ENCODE peak calls at places on chromosomes 16 and 17, in seven cellular contexts. H is tibial artery, V is cardiac muscle cell, P is heart right ventricle, W is testis, E is transverse colon, K is adrenal gland. Q is an unnamed sample. For H3K4me1 and H3K27me3, the result is how much of the 10 kb centered on the place peaks cover.

GRCh38 chr17:50487213-50488096 is 8.8 kb downstream of the RSAD1 start:
- DNase-seq in W (no peak), E (no peak), V (no peak), P (no peak), K (peak), H (no peak), Q (no peak)

GRCh38 chr17:58006563-58006923 is 503 bp downstream of the SRSF1 start:
- DNase-seq in E (peak), K (peak), H (peak), V (peak), P (peak), W (peak), Q (peak)

GRCh38 chr16:85350973-85351372 is 238.7 kb upstream of the CIBAR2 start:
- DNase-seq in W (peak), P (peak), K (peak), H (peak), V (peak), E (peak), Q (peak)

GRCh38 chr16:8644513-8645140 is 23.1 kb downstream of the METTL22 start:
- DNase-seq in H (no peak), P (peak), V (no peak), E (no peak), W (no peak), K (no peak), Q (no peak)

GRCh38 chr17:57724038-57724728 is 20.9 kb downstream of the CCDC182 start:
- DNase-seq in V (no peak), K (no peak), P (no peak), H (no peak), E (no peak), W (no peak), Q (no peak)

GRCh38 chr16:84825896-84826557 is 6.2 kb downstream of the CRISPLD2 start:
- DNase-seq in P (no peak), H (no peak), W (no peak), V (no peak), K (no peak), E (no peak), Q (no peak)

GRCh38 chr17:61188081-61188480 is 211.6 kb upstream of the TBX2 start:
- DNase-seq in E (no peak), W (no peak), H (no peak), P (no peak), V (no peak), K (no peak), Q (no peak)

GRCh38 chr17:42748906-42749798 is 4.3 kb upstream of the EZH1 start:
- DNase-seq in W (no peak), K (no peak), H (no peak), E (no peak), V (no peak), P (no peak), Q (no peak)

GRCh38 chr17:29764217-29764616 is 141.5 kb upstream of the CORO6 start:
- DNase-seq in K (no peak), P (no peak), W (no peak), V (no peak), E (no peak), H (no peak), Q (no peak)

GRCh38 chr16:56190903-56191806 is at the start of gene GNAO1:
- DNase-seq in K (peak), V (peak), E (peak), P (peak), H (peak), W (peak), Q (peak)

GRCh38 chr16:86316967-86317616 is 193.2 kb upstream of the FOXF1 start:
- DNase-seq in W (no peak), V (no peak), H (no peak), P (no peak), E (no peak), K (no peak), Q (no peak)

GRCh38 chr17:67055041-67055443 is 10.7 kb downstream of the CACNG1 start:
- DNase-seq in V (no peak), H (no peak), K (peak), W (no peak), P (no peak), E (no peak), Q (no peak)

GRCh38 chr16:68644715-68645493 is at the start of gene CDH3:
- DNase-seq in W (peak), V (peak), H (no peak), P (no peak), K (no peak), E (peak), Q (no peak)

GRCh38 chr17:17156107-17156506 is 50.0 kb downstream of the PLD6 start:
- DNase-seq in W (no peak), K (no peak), V (no peak), H (no peak), P (no peak), E (no peak), Q (no peak)
- H3K4me1 ChIP-seq in W (under half), K (under half), V (under half), H (under half), P (under half), E (under half), Q (under half)

DNA sequence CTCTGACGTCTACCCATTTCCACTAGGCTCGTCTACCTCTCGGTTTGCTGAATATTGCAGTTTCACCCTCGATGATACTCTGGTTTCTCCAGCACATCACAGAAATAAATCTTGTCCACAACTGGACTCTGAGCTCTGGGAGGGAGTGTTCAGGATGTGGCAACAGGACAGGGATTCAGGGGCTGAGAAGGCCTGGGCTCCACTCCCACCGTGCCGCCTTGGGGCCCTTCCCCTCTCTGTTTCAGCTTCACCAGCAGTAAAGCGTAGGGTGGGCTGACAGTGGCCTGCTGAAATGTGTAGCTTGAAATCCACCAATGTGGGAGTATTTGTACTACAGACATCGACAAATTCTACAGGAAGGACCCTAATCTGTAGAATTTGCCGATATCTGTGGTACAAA is 20.0 kb downstream of the TEKT1 start:
- DNase-seq in W (no peak), V (no peak), K (no peak), E (no peak), P (no peak), H (no peak), Q (no peak)
- H3K27me3 ChIP-seq in W (under half), V (under half), K (under half), E (under half), P (under half), H (under half), Q (under half)

DNA sequence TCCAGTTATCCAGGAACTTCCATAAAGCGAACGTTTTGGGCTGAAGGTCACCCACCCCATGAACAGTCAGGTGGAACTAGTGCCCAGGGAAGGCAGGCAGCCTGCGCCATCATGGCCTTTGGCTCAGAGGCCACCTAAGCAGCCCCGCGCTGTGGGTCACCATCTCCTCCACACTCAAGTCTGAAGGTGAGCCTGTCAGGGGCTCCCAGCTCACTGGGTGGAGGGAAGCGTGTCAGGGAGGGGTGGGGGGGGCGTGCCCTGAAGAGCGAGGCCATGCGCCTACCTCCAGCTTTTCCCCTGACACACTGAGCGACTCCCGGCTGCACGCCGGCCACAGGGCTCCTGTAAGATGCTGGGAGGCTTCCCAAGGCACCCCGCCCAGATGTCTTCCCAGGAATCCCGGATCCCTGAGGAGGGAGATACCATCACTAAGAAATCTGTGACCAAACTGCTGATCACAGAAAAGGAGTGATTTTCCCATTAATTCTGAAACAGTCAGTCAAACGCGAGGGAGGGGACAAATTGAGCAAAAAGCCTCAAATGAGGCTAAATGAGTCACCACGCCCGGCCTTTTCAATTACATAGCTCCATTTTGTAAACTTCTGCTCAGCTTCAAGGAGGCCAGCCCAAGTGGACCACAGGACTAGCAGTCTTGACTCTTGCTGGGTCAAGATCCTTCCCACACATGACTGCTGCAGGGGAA is 26.5 kb upstream of the SLC25A19 start:
- DNase-seq in K (no peak), W (no peak), E (no peak), H (no peak), V (no peak), P (no peak), Q (no peak)
- H3K4me3 ChIP-seq in K (no peak), W (no peak), E (no peak), H (no peak), V (no peak), P (no peak), Q (no peak)

GRCh38 chr16:58022601-58023371 is 2.8 kb upstream of the MMP15 start:
- DNase-seq in P (peak), W (peak), H (peak), K (peak), E (peak), V (no peak), Q (peak)
- H3K4me1 ChIP-seq in P (under half), W (under half), H (under half), K (under half), E (under half), V (under half), Q (under half)

GRCh38 chr17:7855643-7856080 is 796 bp downstream of the TMEM88 start:
- DNase-seq in H (peak), E (no peak), K (peak), P (peak), V (no peak), W (no peak), Q (peak)
- H3K27me3 ChIP-seq in H (under half), E (under half), K (under half), P (under half), V (under half), W (under half), Q (under half)

GRCh38 chr17:68292689-68293040 is 1.4 kb downstream of the ARSG start:
- DNase-seq in H (no peak), V (no peak), P (no peak), K (no peak), E (no peak), W (no peak), Q (no peak)

GRCh38 chr17:68294196-68294555 is 2.9 kb downstream of the ARSG start:
- DNase-seq in V (no peak), P (no peak), H (no peak), E (no peak), K (no peak), W (no peak), Q (no peak)

GRCh38 chr17:68294617-68295016 is 3.3 kb downstream of the ARSG start:
- DNase-seq in W (no peak), E (no peak), H (no peak), V (no peak), K (no peak), P (no peak), Q (no peak)

GRCh38 chr17:68295086-68295485 is 3.8 kb downstream of the ARSG start:
- DNase-seq in E (no peak), K (no peak), V (no peak), H (no peak), P (no peak), W (no peak), Q (no peak)

GRCh38 chr17:68293490-68294195 is 2.3 kb downstream of the ARSG start:
- DNase-seq in P (no peak), H (no peak), V (no peak), W (no peak), E (no peak), K (no peak), Q (no peak)
- H3K4me3 ChIP-seq in P (no peak), H (no peak), V (no peak), W (no peak), E (no peak), K (no peak), Q (no peak)

GRCh38 chr16:89456412-89456811 is 33.9 kb downstream of the ANKRD11 start:
- DNase-seq in P (no peak), K (no peak), E (no peak), W (no peak), V (no peak), H (no peak), Q (no peak)
- H3K4me1 ChIP-seq in P (under half), K (under half), E (under half), W (under half), V (under half), H (half or more), Q (under half)

Q was measured in right lobe of liver.